ENCODE peak calls at places on chromosomes 11 and 22, in nine cellular contexts. T is OCI-LY7, B is coronary artery, Q is spleen, M is body of pancreas, N is lower lobe of right lung, V is AG04450, E is PC-9, P is breast epithelium. A is an unnamed sample.

GRCh38 chr11:72191961-72192381 is at the start of gene FOLR1:
- DNase-seq in Q (no peak), T (no peak), B (peak; percentile 52), N (peak; percentile 75), V (no peak), E (peak; percentile 75), P (no peak), M (no peak), A (peak; percentile 37)

GRCh38 chr22:43749473-43749872 is 62.6 kb downstream of the EFCAB6 start:
- DNase-seq in Q (no peak), B (no peak), P (no peak), E (no peak), N (no peak), M (no peak), T (no peak), V (no peak), A (no peak)

GRCh38 chr22:45240137-45240809 is 421 bp downstream of the KIAA0930 start:
- DNase-seq in Q (peak; percentile 92), B (no peak), T (peak; percentile 41), P (no peak), M (no peak), N (peak; percentile 75), V (no peak), E (no peak), A (no peak)

GRCh38 chr11:69051381-69052342 is 2.9 kb downstream of the TPCN2 start:
- DNase-seq in Q (no peak), N (no peak), B (no peak), V (no peak), P (no peak), E (no peak), M (no peak), T (peak; percentile 30), A (no peak)

GRCh38 chr11:57546869-57547518 is 9.6 kb downstream of the SMTNL1 start:
- DNase-seq in N (no peak), Q (no peak), B (no peak), E (peak; percentile 31), V (no peak), M (no peak), P (no peak), T (no peak), A (peak; percentile 53)

GRCh38 chr22:50191041-50191740 is 5.5 kb downstream of the TRABD start:
- DNase-seq in V (no peak), E (no peak), T (peak; percentile 94), P (no peak), Q (peak; percentile 94), B (no peak), M (peak; percentile 53), N (peak; percentile 72), A (no peak)

GRCh38 chr11:65301491-65302329 is 13.0 kb upstream of the CDC42EP2 start:
- DNase-seq in V (no peak), B (no peak), P (no peak), E (peak; percentile 53), T (no peak), N (peak; percentile 47), M (no peak), Q (peak; percentile 77), A (no peak)

GRCh38 chr11:77396911-77397310 is 77.0 kb downstream of the PAK1 start:
- DNase-seq in M (no peak), B (no peak), N (no peak), T (no peak), E (no peak), P (no peak), Q (no peak), V (no peak), A (no peak)

GRCh38 chr11:66346476-66347424 is 679 bp downstream of the B4GAT1 start:
- DNase-seq in T (no peak), M (peak; percentile 60), B (no peak), N (no peak), P (no peak), V (no peak), Q (peak; percentile 80), E (peak; percentile 30), A (no peak)

GRCh38 chr11:46181843-46182424 is 60.7 kb upstream of the PHF21A start:
- DNase-seq in Q (no peak), M (no peak), P (no peak), V (no peak), N (no peak), B (no peak), E (no peak), T (no peak), A (no peak)

GRCh38 chr11:71372693-71373657 is 75.2 kb downstream of the DHCR7 start:
- DNase-seq in M (no peak), E (no peak), V (peak; percentile 1), N (no peak), Q (no peak), P (no peak), T (peak; percentile 77), B (no peak), A (no peak)

GRCh38 chr11:8127442-8127841 is 41.4 kb downstream of the RIC3 start:
- DNase-seq in N (no peak), V (no peak), P (no peak), M (no peak), E (no peak), Q (no peak), B (no peak), T (no peak), A (no peak)

GRCh38 chr11:82718307-82718706 is 15.4 kb downstream of the FAM181B start:
- DNase-seq in P (no peak), E (peak; percentile 32), B (no peak), M (peak; percentile 57), Q (no peak), V (peak; percentile 20), N (no peak), T (peak; percentile 41), A (no peak)

DNA sequence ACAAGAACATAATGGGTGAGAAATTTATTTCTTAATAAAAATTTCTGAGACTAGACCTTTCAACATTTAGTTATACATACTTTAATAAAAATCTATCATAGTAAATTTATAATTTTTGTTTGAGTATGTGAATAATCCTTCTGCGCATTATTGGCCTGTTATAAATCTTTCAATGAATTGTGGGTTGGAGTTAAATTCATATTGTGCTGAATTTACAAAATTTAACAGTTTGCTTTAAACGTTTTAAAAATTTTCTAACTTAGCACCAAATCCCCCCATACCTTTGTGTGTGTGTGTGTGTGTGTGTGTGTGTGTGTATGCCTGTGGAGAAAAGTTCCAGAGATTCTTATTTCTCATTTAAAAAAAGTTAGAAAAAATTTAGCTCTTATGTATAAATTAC is 111.0 kb downstream of the TMEM135 start:
- DNase-seq in P (no peak), B (no peak), E (no peak), T (no peak), V (no peak), Q (no peak), M (no peak), N (no peak), A (no peak)
- H3K4me3 ChIP-seq in P (no peak overlapping the region), B (no peak overlapping the region), E (no peak overlapping the region), T (no peak overlapping the region), V (no peak overlapping the region), Q (no peak overlapping the region), M (no peak overlapping the region), N (no peak overlapping the region), A (no peak overlapping the region)

GRCh38 chr11:107593941-107594340 is 3.0 kb downstream of the ELMOD1 start:
- DNase-seq in E (no peak), P (no peak), T (no peak), Q (no peak), B (no peak), N (no peak), M (no peak), V (no peak), A (no peak)

GRCh38 chr11:107592813-107593212 is 1.9 kb downstream of the ELMOD1 start:
- DNase-seq in B (no peak), E (no peak), N (no peak), P (no peak), M (no peak), T (no peak), Q (no peak), V (no peak), A (no peak)

DNA sequence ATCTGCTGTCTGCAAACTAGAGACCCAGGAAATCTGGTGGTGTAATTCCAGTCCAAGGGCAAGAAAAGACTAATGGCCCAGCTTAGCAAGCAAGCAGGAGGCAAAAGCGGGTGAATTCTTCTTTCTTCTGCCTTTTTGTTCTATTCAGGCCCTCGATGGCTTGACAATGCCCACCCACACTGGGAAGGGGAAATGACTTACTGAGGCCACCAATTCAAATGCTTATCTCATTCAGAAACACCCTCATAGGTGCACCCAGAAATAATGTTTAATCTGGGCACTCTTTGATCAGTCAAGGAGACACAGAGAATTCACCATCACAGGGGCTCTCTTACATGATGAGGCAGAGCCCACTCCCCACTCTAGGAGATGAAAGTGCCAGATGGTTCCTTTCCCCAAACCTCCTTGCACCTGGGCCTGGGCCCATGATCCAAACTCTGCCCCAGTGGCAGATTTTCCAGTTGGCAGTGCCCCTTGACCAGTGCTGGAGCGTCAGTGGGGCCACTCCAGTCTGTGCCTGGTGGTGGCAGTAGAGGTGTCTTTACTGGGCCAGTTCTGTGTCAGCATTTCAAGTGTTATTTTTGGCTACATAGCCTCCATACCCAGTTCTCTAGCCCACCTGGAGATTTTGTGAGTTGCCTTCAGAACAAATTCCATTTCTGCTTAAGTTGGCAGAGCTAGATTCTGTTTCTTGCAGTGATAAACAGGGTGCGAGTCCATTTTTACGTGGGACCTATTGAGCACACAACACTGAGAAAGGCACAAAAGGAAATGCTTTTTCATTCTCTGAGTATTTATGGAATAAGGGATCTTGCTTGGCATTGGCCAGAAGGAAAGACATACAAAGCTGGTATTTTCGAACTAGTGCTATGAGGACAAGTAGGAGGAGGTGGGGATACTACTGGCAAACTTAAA is 7.5 kb downstream of the ELMOD1 start:
- DNase-seq in B (no peak), V (no peak), E (peak; percentile 18), Q (no peak), M (no peak), P (no peak), T (peak; percentile 6), N (peak; percentile 52), A (peak; percentile 38)
- H3K27ac ChIP-seq in B (no peak overlapping the region), V (no peak overlapping the region), E (no peak overlapping the region), Q (no peak overlapping the region), M (no peak overlapping the region), P (no peak overlapping the region), T (no peak overlapping the region), N (no peak overlapping the region), A (no peak overlapping the region)

GRCh38 chr22:19229600-19229999 is 51.1 kb upstream of the SLC25A1 start:
- DNase-seq in P (no peak), N (no peak), Q (no peak), B (no peak), E (no peak), M (peak; percentile 14), T (no peak), V (no peak), A (no peak)
- TF ChIP-seq CTCF in P (no peak), N (no peak), Q (no peak), B (no peak), E (no peak), M (no peak), T (no peak), V (no peak), A (no peak)

GRCh38 chr11:128684582-128685382 is 9.1 kb upstream of the FLI1 start:
- DNase-seq in N (peak; percentile 51), T (no peak), M (no peak), Q (peak; percentile 81), P (no peak), B (no peak), E (no peak), V (no peak), A (no peak)
- H3K4me3 ChIP-seq in N (peak overlapping the region; percentile 31), T (no peak overlapping the region), M (no peak overlapping the region), Q (peak overlapping the region; percentile 41), P (peak overlapping the region; percentile 9), B (peak overlapping the region; percentile 47), E (no peak overlapping the region), V (peak overlapping the region; percentile 34), A (no peak overlapping the region)

A was measured in WERI-Rb-1.